ENCODE peak calls at places on chromosomes 11 and 22, in four cellular contexts. U is effector memory CD4-positive, alpha-beta T cell; X is heart right ventricle; R is AG10803. V is an unnamed sample.

GRCh38 chr11:113474362-113475159 is 637 bp downstream of the DRD2 start:
- DNase-seq in U (no peak), X (peak), R (peak), V (peak)

GRCh38 chr22:25402501-25403283 is 161.8 kb upstream of the GRK3 start:
- DNase-seq in U (no peak), X (no peak), R (peak), V (no peak)

GRCh38 chr11:61028135-61028729 is 56.8 kb downstream of the CD6 start:
- DNase-seq in U (no peak), X (no peak), R (no peak), V (no peak)

GRCh38 chr11:57727185-57727584 is 14.1 kb upstream of the SELENOH start:
- DNase-seq in U (no peak), X (no peak), R (no peak), V (no peak)

GRCh38 chr11:105802390-105802789 is 192.5 kb downstream of the GRIA4 start:
- DNase-seq in U (no peak), X (no peak), R (no peak), V (no peak)

GRCh38 chr11:62477927-62478326 is 59.1 kb downstream of the SCGB1A1 start:
- DNase-seq in U (no peak), X (no peak), R (no peak), V (no peak)

GRCh38 chr11:113351490-113351889 is 36.1 kb upstream of the ANKK1 start:
- DNase-seq in U (no peak), X (no peak), R (no peak), V (no peak)

GRCh38 chr11:27255447-27255828 is 107.6 kb downstream of the CCDC34 start:
- DNase-seq in U (no peak), X (no peak), R (peak), V (no peak)

GRCh38 chr22:40463017-40463631 is 92.7 kb downstream of the SGSM3 start:
- DNase-seq in U (peak), X (no peak), R (no peak), V (no peak)

GRCh38 chr11:130514316-130514715 is 65.9 kb downstream of the ADAMTS15 start:
- DNase-seq in U (no peak), X (no peak), R (peak), V (no peak)

GRCh38 chr11:119696378-119697157 is 32.4 kb downstream of the NECTIN1 start:
- DNase-seq in U (no peak), X (no peak), R (no peak), V (no peak)

GRCh38 chr11:115939104-115939503 is 434.9 kb upstream of the CADM1 start:
- DNase-seq in U (no peak), X (no peak), R (no peak), V (no peak)

GRCh38 chr22:35734517-35734827 is 16.8 kb downstream of the APOL5 start:
- DNase-seq in U (no peak), X (no peak), R (no peak), V (no peak)

GRCh38 chr11:63805844-63806415 is 7.3 kb upstream of the SPINDOC start:
- DNase-seq in U (no peak), X (no peak), R (peak), V (no peak)

GRCh38 chr11:78958444-78958843 is 383.8 kb upstream of the NARS2 start:
- DNase-seq in U (no peak), X (no peak), R (no peak), V (no peak)

GRCh38 chr11:34348919-34349318 is 8.9 kb downstream of the ABTB2 start:
- DNase-seq in U (no peak), X (no peak), R (peak), V (no peak)

GRCh38 chr11:3959015-3959917 is 103.8 kb downstream of the STIM1 start:
- DNase-seq in U (no peak), X (no peak), R (peak), V (no peak)

GRCh38 chr11:10272132-10272531 is 21.9 kb downstream of the SBF2 start:
- DNase-seq in U (no peak), X (no peak), R (peak), V (no peak)

GRCh38 chr11:124536520-124536919 is 6.9 kb downstream of the OR8B12 start:
- DNase-seq in U (no peak), X (peak), R (peak), V (no peak)

GRCh38 chr11:121567988-121568387 is 115.2 kb upstream of the SORL1-AS1 start:
- DNase-seq in U (no peak), X (no peak), R (no peak), V (no peak)

GRCh38 chr11:67457453-67457852 is 2.3 kb downstream of the CABP4 start:
- DNase-seq in U (no peak), X (no peak), R (no peak), V (no peak)
- H3K4me3 ChIP-seq in U (no peak), X (no peak), R (no peak), V (no peak)

GRCh38 chr11:788009-788640 is 1.8 kb downstream of the CEND1 start:
- DNase-seq in U (no peak), X (no peak), R (no peak), V (no peak)
- H3K4me3 ChIP-seq in U (no peak), X (no peak), R (no peak), V (no peak)

DNA sequence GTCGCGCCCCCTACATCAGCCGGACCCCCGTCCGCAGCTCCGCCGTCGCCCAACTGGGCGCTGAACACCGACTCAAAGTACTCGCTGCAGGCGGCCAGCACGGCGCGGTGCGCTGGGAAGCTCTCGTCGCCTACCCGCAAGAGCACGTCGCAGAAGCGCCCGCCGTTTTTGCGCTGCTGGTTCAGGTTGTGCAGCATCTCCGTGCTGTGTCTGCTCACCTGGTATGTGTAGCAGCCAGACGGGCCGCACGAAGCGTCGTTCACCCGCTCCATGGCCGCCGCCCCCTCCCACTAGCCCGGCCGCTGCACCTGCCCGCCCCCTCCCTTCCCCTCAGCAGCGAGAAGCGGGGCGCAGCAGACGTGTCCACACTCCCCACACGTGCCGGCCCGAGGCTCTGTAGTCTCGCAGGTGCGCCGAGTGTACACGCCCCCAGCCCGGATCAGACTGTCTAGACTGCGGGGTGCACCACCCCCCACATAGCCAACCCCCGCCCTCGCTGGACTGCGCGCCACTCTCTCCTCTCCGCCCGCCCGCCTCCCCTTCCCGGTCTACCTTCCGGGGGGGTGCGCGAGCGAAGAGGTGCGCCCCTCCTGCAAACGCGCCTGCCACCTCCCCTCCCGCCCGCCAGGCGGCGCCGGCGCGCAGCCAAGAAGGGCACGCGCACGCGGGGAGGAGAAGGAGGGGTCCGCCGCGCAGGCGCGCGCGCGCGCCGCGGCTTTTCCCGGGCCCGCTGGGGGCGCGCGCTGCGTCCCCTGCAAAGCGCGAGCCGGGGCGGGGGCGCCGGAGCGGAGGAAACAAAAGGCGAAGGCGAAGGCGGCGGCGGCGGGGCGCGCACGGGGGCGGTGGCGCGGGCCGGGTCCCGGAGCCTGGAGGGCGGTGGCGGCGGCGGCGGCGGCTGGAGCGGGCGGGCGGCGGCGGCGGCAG is 553 bp downstream of the PATZ1 start:
- DNase-seq in U (peak), X (peak), R (peak), V (peak)
- H3K4me3 ChIP-seq in U (peak), X (peak), R (peak), V (peak)

GRCh38 chr11:8685820-8686219 is 3.2 kb downstream of the RPL27A start:
- DNase-seq in U (no peak), X (no peak), R (no peak), V (no peak)

GRCh38 chr11:8688414-8689362 is 6.1 kb downstream of the RPL27A start:
- DNase-seq in U (peak), X (peak), R (peak), V (peak)

GRCh38 chr11:8685306-8685705 is 2.7 kb downstream of the RPL27A start:
- DNase-seq in U (no peak), X (no peak), R (no peak), V (no peak)

GRCh38 chr11:8684600-8685290 is 2.2 kb downstream of the RPL27A start:
- DNase-seq in U (no peak), X (no peak), R (no peak), V (no peak)

GRCh38 chr11:8686325-8686724 is 3.7 kb downstream of the RPL27A start:
- DNase-seq in U (no peak), X (no peak), R (no peak), V (no peak)
- H3K4me3 ChIP-seq in U (no peak), X (no peak), R (no peak), V (no peak)

DNA sequence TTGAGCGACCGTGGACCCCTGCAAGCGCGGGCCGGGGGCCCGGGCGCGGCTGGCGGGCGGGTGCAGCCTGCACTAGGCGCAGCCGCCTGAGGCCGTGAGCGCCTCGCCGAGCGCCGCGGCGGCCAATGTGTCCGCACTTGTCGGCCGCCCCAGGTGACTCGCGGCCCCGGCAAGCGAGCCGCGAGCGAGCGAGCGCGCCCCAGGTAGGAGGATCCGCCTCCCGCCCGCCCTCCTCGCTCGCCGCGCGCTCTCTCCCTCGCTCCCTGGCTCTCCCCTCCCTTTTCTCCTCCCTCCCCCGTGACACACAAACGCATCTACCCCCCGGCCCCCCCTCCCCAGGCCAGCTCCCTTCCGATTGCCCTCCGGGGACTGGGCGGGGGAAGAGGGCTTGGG is at the start of gene WNT7B:
- DNase-seq in U (no peak), X (no peak), R (no peak), V (no peak)
- H3K4me3 ChIP-seq in U (peak), X (peak), R (peak), V (no peak)

GRCh38 chr11:569273-569885 is 6.9 kb upstream of the PHRF1 start:
- DNase-seq in U (no peak), X (peak), R (peak), V (no peak)
- H3K4me3 ChIP-seq in U (peak), X (peak), R (peak), V (peak)

GRCh38 chr22:24324137-24324536 is 53.5 kb downstream of the SPECC1L start:
- DNase-seq in U (no peak), X (no peak), R (no peak), V (no peak)

GRCh38 chr22:24322522-24322921 is 51.9 kb downstream of the SPECC1L start:
- DNase-seq in U (no peak), X (no peak), R (peak), V (peak)

GRCh38 chr22:24323695-24324094 is 53.1 kb downstream of the SPECC1L start:
- DNase-seq in U (no peak), X (no peak), R (no peak), V (no peak)

GRCh38 chr22:24323233-24323632 is 52.6 kb downstream of the SPECC1L start:
- DNase-seq in U (no peak), X (no peak), R (no peak), V (peak)

GRCh38 chr22:24321999-24322398 is 51.4 kb downstream of the SPECC1L start:
- DNase-seq in U (no peak), X (no peak), R (no peak), V (peak)
- H3K4me3 ChIP-seq in U (no peak), X (no peak), R (no peak), V (peak)

GRCh38 chr11:15035283-15035682 is 38.1 kb upstream of the CALCB start:
- DNase-seq in U (no peak), X (no peak), R (no peak), V (no peak)
- H3K4me3 ChIP-seq in U (no peak), X (no peak), R (no peak), V (no peak)